ENCODE peak calls at places on chromosome 18, in ten cellular contexts. M is esophagus squamous epithelium; Z is small intestine; S is heart left ventricle; G is AG10803; W is CD4-positive, alpha-beta memory T cell; L is MM.1S; X is CD8-positive, alpha-beta T cell; O is GM12878; R is iPS DF 6.9. T is an unnamed sample.

GRCh38 chr18:75167137-75167536 is 41.8 kb downstream of the PTGR3 start:
- DNase-seq in M (no peak), Z (no peak), S (no peak), G (no peak), W (no peak), L (no peak), X (no peak), O (no peak), R (no peak), T (no peak)

GRCh38 chr18:731185-731584 is 18.8 kb upstream of the ENOSF1 start:
- DNase-seq in M (no peak), Z (no peak), S (no peak), G (no peak), W (no peak), L (no peak), X (no peak), O (no peak), R (no peak), T (no peak)

GRCh38 chr18:74268933-74269620 is 22.7 kb downstream of the CYB5A start:
- DNase-seq in M (no peak), Z (no peak), S (no peak), G (no peak), W (no peak), L (no peak), X (no peak), O (no peak), R (no peak), T (no peak)

GRCh38 chr18:47932170-47932569 is 1.7 kb upstream of the SMAD2 start:
- DNase-seq in M (no peak), Z (no peak), S (no peak), G (no peak), W (no peak), L (no peak), X (no peak), O (no peak), R (no peak), T (no peak)

GRCh38 chr18:57533399-57533884 is 53.1 kb downstream of the FECH start:
- DNase-seq in M (no peak), Z (no peak), S (no peak), G (no peak), W (no peak), L (no peak), X (no peak), O (no peak), R (no peak), T (no peak)

GRCh38 chr18:45621068-45621511 is 5.8 kb downstream of the SLC14A2 start:
- DNase-seq in M (no peak), Z (peak; percentile 58), S (no peak), G (peak; percentile 51), W (no peak), L (peak; percentile 35), X (no peak), O (no peak), R (no peak), T (no peak)

GRCh38 chr18:59787998-59788875 is 91.0 kb upstream of the CCBE1 start:
- DNase-seq in M (no peak), Z (no peak), S (no peak), G (peak; percentile 68), W (no peak), L (no peak), X (no peak), O (no peak), R (no peak), T (no peak)

GRCh38 chr18:62610509-62611394 is 87.9 kb downstream of the ZCCHC2 start:
- DNase-seq in M (no peak), Z (no peak), S (no peak), G (no peak), W (no peak), L (no peak), X (no peak), O (no peak), R (no peak), T (no peak)

GRCh38 chr18:68448736-68449135 is 266.2 kb downstream of the TMX3 start:
- DNase-seq in M (no peak), Z (no peak), S (no peak), G (peak; percentile 93), W (no peak), L (no peak), X (no peak), O (no peak), R (no peak), T (no peak)

GRCh38 chr18:76765649-76766048 is 56.7 kb upstream of the ZNF236 start:
- DNase-seq in M (no peak), Z (no peak), S (no peak), G (no peak), W (no peak), L (no peak), X (no peak), O (no peak), R (no peak), T (no peak)

GRCh38 chr18:57743008-57743407 is 60.1 kb downstream of the ATP8B1 start:
- DNase-seq in M (no peak), Z (no peak), S (no peak), G (peak; percentile 93), W (no peak), L (no peak), X (no peak), O (no peak), R (no peak), T (no peak)

GRCh38 chr18:35582310-35582682 is 756 bp downstream of the GALNT1 start:
- DNase-seq in M (no peak), Z (no peak), S (no peak), G (no peak), W (no peak), L (no peak), X (no peak), O (no peak), R (no peak), T (no peak)

GRCh38 chr18:37188016-37188791 is 359.3 kb downstream of the KIAA1328 start:
- DNase-seq in M (no peak), Z (no peak), S (no peak), G (peak; percentile 9), W (no peak), L (no peak), X (no peak), O (no peak), R (no peak), T (no peak)

GRCh38 chr18:24935008-24935407 is 417.0 kb downstream of the ZNF521 start:
- DNase-seq in M (no peak), Z (no peak), S (no peak), G (no peak), W (no peak), L (no peak), X (no peak), O (no peak), R (no peak), T (no peak)

GRCh38 chr18:48766487-48766886 is 184.3 kb downstream of the SMAD7 start:
- DNase-seq in M (no peak), Z (no peak), S (no peak), G (no peak), W (no peak), L (no peak), X (no peak), O (no peak), R (no peak), T (no peak)

GRCh38 chr18:77063256-77063655 is 69.3 kb downstream of the MBP start:
- DNase-seq in M (no peak), Z (peak; percentile 54), S (no peak), G (no peak), W (peak; percentile 89), L (peak; percentile 76), X (peak; percentile 84), O (peak; percentile 69), R (no peak), T (peak; percentile 82)

DNA sequence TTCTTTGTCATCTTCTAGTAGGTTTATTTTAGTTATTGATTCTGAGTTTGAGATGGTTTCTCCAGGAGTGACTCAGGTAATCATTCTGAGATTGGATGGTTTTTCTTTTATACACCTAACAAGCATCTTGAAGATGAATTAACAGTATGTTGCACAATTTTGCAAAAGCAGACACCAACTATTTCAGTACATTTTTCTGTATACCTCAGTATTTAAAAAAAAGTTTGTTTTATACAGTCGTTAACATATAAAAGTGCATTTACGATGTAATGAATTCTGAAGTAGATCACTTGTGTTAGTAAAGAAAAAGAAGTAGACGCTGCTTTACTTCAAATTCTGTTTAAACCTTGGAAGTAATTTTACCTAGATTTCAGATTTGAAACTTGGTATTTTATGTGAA is 3.0 kb downstream of the VAPA start:
- DNase-seq in M (no peak), Z (no peak), S (no peak), G (no peak), W (no peak), L (no peak), X (no peak), O (no peak), R (no peak), T (no peak)
- H3K4me3 ChIP-seq in M (peak overlapping the region; percentile 97), Z (no peak overlapping the region), S (no peak overlapping the region), G (no peak overlapping the region), W (no peak overlapping the region), L (no peak overlapping the region), X (no peak overlapping the region), O (peak overlapping the region; percentile 97), R (no peak overlapping the region), T (no peak overlapping the region)

DNA sequence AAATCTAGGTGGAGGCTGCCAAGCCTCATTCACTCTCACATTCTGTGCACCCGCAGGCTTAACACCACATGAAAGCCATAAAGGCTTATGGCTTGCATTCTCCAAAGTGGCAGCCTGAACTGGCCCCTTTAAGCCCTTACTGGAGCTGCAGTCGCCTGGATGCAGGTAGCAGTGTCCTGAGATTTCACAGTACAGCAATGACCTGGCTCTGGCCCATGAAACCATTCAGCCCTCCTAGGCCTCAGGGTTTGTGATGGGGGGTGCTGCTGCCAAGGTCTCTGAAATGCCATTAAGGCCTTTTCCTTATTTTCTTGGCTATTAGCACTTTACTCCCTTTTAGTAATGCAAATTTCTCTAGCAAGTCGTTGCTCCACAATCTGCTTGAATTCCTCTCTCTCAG is 48.6 kb downstream of the RNMT start:
- DNase-seq in M (no peak), Z (no peak), S (no peak), G (no peak), W (no peak), L (no peak), X (no peak), O (no peak), R (no peak), T (no peak)
- H3K4me3 ChIP-seq in M (no peak overlapping the region), Z (no peak overlapping the region), S (no peak overlapping the region), G (no peak overlapping the region), W (no peak overlapping the region), L (no peak overlapping the region), X (no peak overlapping the region), O (no peak overlapping the region), R (no peak overlapping the region), T (no peak overlapping the region)

GRCh38 chr18:55763298-55763697 is 175.3 kb upstream of the TCF4 start:
- DNase-seq in M (no peak), Z (no peak), S (no peak), G (peak; percentile 50), W (no peak), L (no peak), X (no peak), O (no peak), R (no peak), T (no peak)
- H3K4me3 ChIP-seq in M (no peak overlapping the region), Z (no peak overlapping the region), S (no peak overlapping the region), G (no peak overlapping the region), W (no peak overlapping the region), L (no peak overlapping the region), X (no peak overlapping the region), O (no peak overlapping the region), R (no peak overlapping the region), T (no peak overlapping the region)

DNA sequence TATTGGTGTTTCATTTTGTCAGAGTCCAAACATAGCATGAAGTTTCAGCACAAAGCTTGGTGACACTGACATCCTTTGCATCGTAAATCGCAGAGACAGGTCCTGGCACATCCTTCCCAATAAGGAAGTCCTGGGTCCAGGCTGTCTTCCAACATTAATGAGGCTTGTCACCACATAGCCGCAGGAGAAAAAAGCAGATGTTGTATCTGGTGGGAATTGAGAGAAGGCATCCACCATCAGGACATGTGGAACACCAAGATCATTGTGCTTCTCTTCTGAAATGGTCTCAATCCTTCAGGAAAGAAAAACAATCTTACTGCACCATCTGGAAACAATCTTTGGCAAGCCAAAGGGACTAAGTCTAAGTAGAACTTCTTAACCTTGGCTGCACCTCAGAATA is 119.1 kb upstream of the ARHGAP28 start:
- DNase-seq in M (no peak), Z (no peak), S (no peak), G (peak; percentile 39), W (no peak), L (no peak), X (no peak), O (no peak), R (no peak), T (no peak)
- H3K4me3 ChIP-seq in M (no peak overlapping the region), Z (no peak overlapping the region), S (no peak overlapping the region), G (no peak overlapping the region), W (no peak overlapping the region), L (no peak overlapping the region), X (no peak overlapping the region), O (no peak overlapping the region), R (no peak overlapping the region), T (no peak overlapping the region)